ENCODE peak calls at places on chromosomes 4 and X, in seven cellular contexts. J is suprapubic skin, F is stomach, C is transverse colon, Q is K562, U is A549, I is ovary. E is an unnamed sample.

GRCh38 chr4:169079942-169080827 is 70.1 kb upstream of the CBR4 start:
- DNase-seq in J (no peak), F (peak), C (no peak), Q (peak), U (no peak), I (peak), E (peak)

GRCh38 chrX:72121381-72121780 is 10.3 kb downstream of the RTL5 start:
- DNase-seq in J (no peak), F (peak), C (peak), Q (no peak), U (no peak), I (no peak), E (peak)

GRCh38 chr4:115780268-115780667 is 666.8 kb upstream of the NDST4 start:
- DNase-seq in J (no peak), F (no peak), C (no peak), Q (no peak), U (no peak), I (no peak), E (no peak)

GRCh38 chrX:75228854-75229253 is 45.0 kb upstream of the UPRT start:
- DNase-seq in J (no peak), F (no peak), C (no peak), Q (no peak), U (no peak), I (no peak), E (no peak)

GRCh38 chr4:176635372-176636261 is 157.1 kb downstream of the VEGFC start:
- DNase-seq in J (no peak), F (no peak), C (no peak), Q (no peak), U (peak), I (no peak), E (no peak)

GRCh38 chr4:168710353-168710946 is 213.6 kb downstream of the PALLD start:
- DNase-seq in J (no peak), F (peak), C (peak), Q (no peak), U (peak), I (peak), E (peak)

GRCh38 chrX:48769230-48769629 is 7.7 kb downstream of the GLOD5 start:
- DNase-seq in J (no peak), F (no peak), C (no peak), Q (no peak), U (no peak), I (no peak), E (no peak)

GRCh38 chr4:145870155-145871020 is 68.2 kb downstream of the ZNF827 start:
- DNase-seq in J (no peak), F (no peak), C (no peak), Q (no peak), U (no peak), I (no peak), E (no peak)

GRCh38 chr4:117134386-117134785 is 49.0 kb upstream of the TRAM1L1 start:
- DNase-seq in J (no peak), F (no peak), C (no peak), Q (no peak), U (peak), I (no peak), E (no peak)

GRCh38 chrX:43949669-43950068 is 23.5 kb downstream of the NDP start:
- DNase-seq in J (no peak), F (no peak), C (peak), Q (no peak), U (peak), I (no peak), E (peak)

GRCh38 chrX:153459976-153460375 is 10.4 kb downstream of the HAUS7 start:
- DNase-seq in J (no peak), F (no peak), C (no peak), Q (no peak), U (no peak), I (no peak), E (no peak)

GRCh38 chr4:182918791-182919302 is 1.7 kb upstream of the DCTD start:
- DNase-seq in J (no peak), F (no peak), C (no peak), Q (no peak), U (no peak), I (no peak), E (no peak)

GRCh38 chr4:158333820-158334219 is 123.5 kb downstream of the TMEM144 start:
- DNase-seq in J (no peak), F (no peak), C (no peak), Q (no peak), U (no peak), I (no peak), E (no peak)

GRCh38 chrX:153848325-153848724 is 18.0 kb upstream of the PDZD4 start:
- DNase-seq in J (no peak), F (peak), C (no peak), Q (no peak), U (no peak), I (no peak), E (no peak)

GRCh38 chr4:55075823-55076418 is 49.5 kb downstream of the KDR start:
- DNase-seq in J (no peak), F (no peak), C (no peak), Q (no peak), U (no peak), I (no peak), E (no peak)

GRCh38 chr4:10386044-10386443 is 71.2 kb downstream of the ZNF518B start:
- DNase-seq in J (no peak), F (no peak), C (no peak), Q (peak), U (no peak), I (no peak), E (no peak)

GRCh38 chr4:153038493-153039311 is 102.6 kb downstream of the FHDC1 start:
- DNase-seq in J (no peak), F (peak), C (no peak), Q (no peak), U (peak), I (no peak), E (no peak)

GRCh38 chr4:168619266-168619631 is 122.4 kb downstream of the PALLD start:
- DNase-seq in J (no peak), F (no peak), C (no peak), Q (no peak), U (no peak), I (no peak), E (no peak)

GRCh38 chr4:140863187-140863586 is 107.0 kb upstream of the TBC1D9 start:
- DNase-seq in J (no peak), F (no peak), C (no peak), Q (no peak), U (no peak), I (no peak), E (no peak)

GRCh38 chr4:185654311-185654710 is 119.0 kb upstream of the PDLIM3 start:
- DNase-seq in J (no peak), F (no peak), C (no peak), Q (no peak), U (no peak), I (no peak), E (no peak)

GRCh38 chrX:17616936-17617335 is 120.4 kb upstream of the SCML1 start:
- DNase-seq in J (no peak), F (no peak), C (no peak), Q (no peak), U (no peak), I (no peak), E (no peak)

GRCh38 chr4:184755278-184755677 is 21.4 kb upstream of the CENPU start:
- DNase-seq in J (no peak), F (no peak), C (no peak), Q (no peak), U (no peak), I (no peak), E (no peak)

GRCh38 chr4:125346616-125347015 is 31.9 kb downstream of the FAT4 start:
- DNase-seq in J (no peak), F (no peak), C (no peak), Q (no peak), U (no peak), I (no peak), E (no peak)

GRCh38 chrX:39653656-39654055 is 444.1 kb downstream of the BCOR start:
- DNase-seq in J (no peak), F (no peak), C (no peak), Q (no peak), U (no peak), I (no peak), E (no peak)

GRCh38 chr4:113979157-113979972 is at the start of gene ARSJ:
- DNase-seq in J (no peak), F (peak), C (peak), Q (no peak), U (peak), I (peak), E (no peak)

GRCh38 chr4:75963558-75963957 is 22.7 kb upstream of the NAAA start:
- DNase-seq in J (no peak), F (no peak), C (no peak), Q (no peak), U (no peak), I (no peak), E (no peak)

GRCh38 chr4:100576570-100576969 is 58.7 kb upstream of the EMCN start:
- DNase-seq in J (no peak), F (no peak), C (no peak), Q (no peak), U (no peak), I (no peak), E (no peak)

GRCh38 chr4:25313194-25313895 is 771 bp downstream of the ZCCHC4 start:
- DNase-seq in J (no peak), F (no peak), C (no peak), Q (no peak), U (no peak), I (no peak), E (no peak)

GRCh38 chr4:53365121-53365485 is 758 bp downstream of the SCFD2 start:
- DNase-seq in J (no peak), F (no peak), C (no peak), Q (peak), U (no peak), I (no peak), E (no peak)

GRCh38 chrX:25872786-25873185 is 265.4 kb upstream of the MAGEB18 start:
- DNase-seq in J (no peak), F (no peak), C (no peak), Q (no peak), U (no peak), I (no peak), E (no peak)

GRCh38 chrX:15816886-15817285 is 26.6 kb downstream of the ZRSR2 start:
- DNase-seq in J (no peak), F (no peak), C (no peak), Q (no peak), U (no peak), I (no peak), E (no peak)

GRCh38 chr4:111283066-111283677 is 660.3 kb upstream of the PITX2 start:
- DNase-seq in J (peak), F (peak), C (peak), Q (peak), U (peak), I (no peak), E (peak)

GRCh38 chr4:109655396-109655795 is 47.8 kb downstream of the CASP6 start:
- DNase-seq in J (no peak), F (no peak), C (no peak), Q (no peak), U (no peak), I (no peak), E (no peak)

GRCh38 chrX:30308263-30309138 is 689 bp downstream of the NR0B1 start:
- DNase-seq in J (no peak), F (no peak), C (no peak), Q (no peak), U (peak), I (peak), E (no peak)

GRCh38 chr4:169070895-169071218 is 60.8 kb upstream of the CBR4 start:
- DNase-seq in J (no peak), F (peak), C (peak), Q (no peak), U (peak), I (no peak), E (no peak)

GRCh38 chrX:111098874-111099273 is 2.9 kb downstream of the PAK3 start:
- DNase-seq in J (no peak), F (peak), C (peak), Q (peak), U (peak), I (peak), E (peak)

GRCh38 chr4:145176641-145177432 is 3.6 kb downstream of the OTUD4 start:
- DNase-seq in J (no peak), F (no peak), C (no peak), Q (no peak), U (no peak), I (no peak), E (no peak)

GRCh38 chr4:150211016-150211415 is 132.8 kb downstream of the DCLK2 start:
- DNase-seq in J (no peak), F (peak), C (no peak), Q (no peak), U (no peak), I (no peak), E (no peak)

DNA sequence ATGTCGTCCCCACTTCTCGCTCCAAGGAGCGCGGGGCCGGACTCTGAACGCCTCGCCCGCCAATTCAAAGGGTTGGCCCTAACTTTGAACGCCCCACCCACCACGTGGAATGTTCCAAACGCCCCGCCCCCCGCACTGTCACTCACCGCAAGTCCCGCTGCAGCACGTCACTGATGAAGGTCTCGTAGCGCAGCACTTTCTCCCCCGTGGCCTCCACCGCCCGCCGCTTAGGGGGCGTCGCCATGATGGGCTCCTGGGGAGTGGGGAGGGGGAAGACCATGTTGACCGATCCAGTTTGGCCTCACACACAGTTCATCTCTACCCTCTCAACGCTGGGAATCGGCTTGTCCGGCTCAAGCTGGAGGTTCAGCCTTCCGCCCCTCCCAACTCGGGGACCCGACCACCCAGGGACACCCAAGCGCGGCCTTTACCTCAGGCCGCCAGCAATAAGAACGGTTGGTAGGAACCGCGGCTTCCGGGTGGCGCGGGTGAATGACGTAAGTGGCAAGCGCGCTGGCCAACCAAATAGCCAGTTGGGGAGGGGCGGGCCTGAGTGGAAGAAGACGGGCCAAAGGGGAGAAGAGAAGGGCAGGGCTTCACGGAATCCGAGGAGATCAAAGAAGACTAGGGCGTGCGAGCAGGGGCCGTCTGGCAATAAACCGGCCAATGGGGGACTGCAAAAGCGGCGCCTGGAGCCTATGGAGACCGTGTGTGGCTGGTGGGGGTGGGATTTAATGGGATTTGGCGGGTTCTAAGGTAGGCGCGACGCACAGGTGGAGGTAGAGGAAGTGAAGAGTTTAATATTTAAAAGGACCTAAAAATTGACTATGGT is at the start of gene UXT:
- DNase-seq in J (peak), F (peak), C (peak), Q (peak), U (peak), I (peak), E (peak)
- TF ChIP-seq EP300 in J (peak), F (no peak), C (no peak), Q (no peak), U (no peak), I (peak), E (peak)

GRCh38 chr4:60962286-60962685 is 237.8 kb upstream of the ADGRL3 start:
- DNase-seq in J (no peak), F (no peak), C (no peak), Q (no peak), U (no peak), I (no peak), E (no peak)
- TF ChIP-seq CTCF in J (no peak), F (no peak), C (no peak), Q (no peak), U (no peak), I (no peak), E (no peak)

DNA sequence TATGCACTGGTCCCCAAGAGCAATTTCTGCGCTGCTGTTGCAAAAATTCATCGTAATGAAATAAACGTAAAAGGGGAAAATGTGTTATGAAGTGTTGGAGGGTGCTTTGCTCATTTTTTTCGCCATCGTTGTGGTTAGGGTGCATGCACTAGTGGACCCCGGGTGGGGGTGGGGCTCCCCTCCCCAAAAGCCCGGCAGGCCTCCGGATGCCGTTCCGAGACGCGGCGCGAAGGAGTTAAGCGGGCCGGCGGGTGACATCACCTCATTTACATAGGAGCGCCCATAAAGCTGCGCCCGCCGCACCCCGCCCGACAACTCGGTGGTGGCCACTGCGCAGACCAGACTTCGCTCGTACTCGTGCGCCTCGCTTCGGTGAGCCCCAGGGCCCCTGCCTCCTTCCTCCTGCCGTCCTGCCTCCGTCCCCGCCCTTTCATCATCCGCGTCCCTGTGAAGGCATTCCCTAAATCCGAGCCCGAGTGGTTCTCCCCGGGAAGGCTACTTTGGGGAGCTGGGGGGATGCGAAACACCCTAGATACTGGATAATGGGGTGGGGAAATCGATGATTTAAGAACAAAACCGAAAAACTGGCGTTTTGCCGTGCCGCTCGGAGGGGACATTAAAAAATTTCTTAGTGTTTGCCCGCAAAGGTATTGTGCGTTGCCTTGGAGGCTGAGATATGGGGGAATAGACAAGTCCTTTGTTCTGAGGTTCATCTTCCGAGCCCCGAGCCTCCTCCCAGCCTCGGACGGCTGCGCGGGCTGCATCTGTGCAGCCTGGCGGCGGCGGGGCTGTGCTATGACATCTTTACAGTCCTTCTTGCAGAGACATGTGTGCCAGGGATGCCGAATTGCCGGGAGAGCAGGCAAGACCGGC is at the start of gene TMSB4X:
- DNase-seq in J (peak), F (peak), C (peak), Q (peak), U (peak), I (peak), E (peak)
- TF ChIP-seq EP300 in J (no peak), F (no peak), C (no peak), Q (no peak), U (no peak), I (no peak), E (peak)

GRCh38 chr4:149031399-149031798 is 589.2 kb upstream of the NR3C2 start:
- DNase-seq in J (no peak), F (no peak), C (no peak), Q (no peak), U (no peak), I (no peak), E (no peak)
- TF ChIP-seq CTCF in J (no peak), F (peak), C (peak), Q (no peak), U (no peak), I (no peak), E (peak)

GRCh38 chr4:37561803-37562207 is 124.4 kb downstream of the RELL1 start:
- DNase-seq in J (no peak), F (no peak), C (no peak), Q (peak), U (peak), I (no peak), E (no peak)
- TF ChIP-seq EP300 in J (no peak), F (no peak), C (no peak), Q (peak), U (no peak), I (no peak), E (no peak)

GRCh38 chrX:21382715-21383114 is 8.5 kb downstream of the CNKSR2 start:
- DNase-seq in J (no peak), F (no peak), C (no peak), Q (no peak), U (peak), I (no peak), E (no peak)
- TF ChIP-seq CTCF in J (peak), F (no peak), C (no peak), Q (no peak), U (no peak), I (no peak), E (peak)

GRCh38 chr4:56681158-56681848 is at the start of gene HOPX:
- DNase-seq in J (no peak), F (peak), C (peak), Q (no peak), U (no peak), I (no peak), E (no peak)
- TF ChIP-seq EP300 in J (no peak), F (no peak), C (no peak), Q (no peak), U (no peak), I (no peak), E (no peak)

GRCh38 chr4:17597517-17597916 is 16.9 kb upstream of the MED28 start:
- DNase-seq in J (no peak), F (no peak), C (no peak), Q (no peak), U (peak), I (no peak), E (no peak)
- TF ChIP-seq CTCF in J (no peak), F (no peak), C (peak), Q (peak), U (peak), I (no peak), E (no peak)

E was measured in tibial nerve.